ENCODE peak calls at places on chromosomes 4 and X, in six cellular contexts. One of them, this sample, is unnamed. For H3K4me1, the result is how much of the 10 kb centered on the place peaks cover.

GRCh38 chrX:134898450-134898849 is 92.3 kb upstream of the SMIM10 start:
- DNase-seq in neural progenitor cell: no peak
- DNase-seq in PC-3: peak
- DNase-seq in ovary: no peak
- DNase-seq in breast epithelium: no peak
- DNase-seq in fibroblast of lung: no peak
- DNase-seq in this sample: no peak

GRCh38 chr4:6196871-6197270 is 3.5 kb downstream of the JAKMIP1 start:
- DNase-seq in PC-3: no peak
- DNase-seq in breast epithelium: no peak
- DNase-seq in ovary: no peak
- DNase-seq in neural progenitor cell: no peak
- DNase-seq in fibroblast of lung: no peak
- DNase-seq in this sample: no peak

GRCh38 chr4:55722132-55722531 is 86.0 kb upstream of the NMU start:
- DNase-seq in neural progenitor cell: no peak
- DNase-seq in ovary: no peak
- DNase-seq in fibroblast of lung: no peak
- DNase-seq in PC-3: no peak
- DNase-seq in breast epithelium: no peak
- DNase-seq in this sample: no peak

GRCh38 chr4:98519268-98519993 is 139.0 kb downstream of the TSPAN5 start:
- DNase-seq in PC-3: no peak
- DNase-seq in ovary: no peak
- DNase-seq in neural progenitor cell: no peak
- DNase-seq in fibroblast of lung: peak
- DNase-seq in breast epithelium: no peak
- DNase-seq in this sample: no peak

GRCh38 chrX:83469551-83469950 is 38.5 kb upstream of the POU3F4 start:
- DNase-seq in PC-3: peak
- DNase-seq in fibroblast of lung: peak
- DNase-seq in neural progenitor cell: peak
- DNase-seq in breast epithelium: no peak
- DNase-seq in ovary: no peak
- DNase-seq in this sample: no peak

GRCh38 chr4:147834480-147834879 is 102.6 kb downstream of the ARHGAP10 start:
- DNase-seq in ovary: no peak
- DNase-seq in neural progenitor cell: no peak
- DNase-seq in fibroblast of lung: no peak
- DNase-seq in PC-3: no peak
- DNase-seq in breast epithelium: no peak
- DNase-seq in this sample: no peak

GRCh38 chr4:14513471-14513870 is 488.8 kb upstream of the CPEB2 start:
- DNase-seq in breast epithelium: no peak
- DNase-seq in ovary: no peak
- DNase-seq in neural progenitor cell: no peak
- DNase-seq in fibroblast of lung: peak
- DNase-seq in PC-3: no peak
- DNase-seq in this sample: no peak

GRCh38 chr4:16024009-16024408 is 59.8 kb downstream of the PROM1 start:
- DNase-seq in neural progenitor cell: no peak
- DNase-seq in fibroblast of lung: peak
- DNase-seq in ovary: no peak
- DNase-seq in PC-3: peak
- DNase-seq in breast epithelium: no peak
- DNase-seq in this sample: no peak

GRCh38 chr4:67714955-67715354 is 14.0 kb upstream of the UBA6 start:
- DNase-seq in fibroblast of lung: no peak
- DNase-seq in neural progenitor cell: no peak
- DNase-seq in PC-3: no peak
- DNase-seq in ovary: no peak
- DNase-seq in breast epithelium: no peak
- DNase-seq in this sample: no peak

GRCh38 chrX:2538016-2538415 is 37.2 kb upstream of the DHRSX start:
- DNase-seq in PC-3: no peak
- DNase-seq in ovary: no peak
- DNase-seq in neural progenitor cell: peak
- DNase-seq in breast epithelium: no peak
- DNase-seq in fibroblast of lung: no peak
- DNase-seq in this sample: no peak

DNA sequence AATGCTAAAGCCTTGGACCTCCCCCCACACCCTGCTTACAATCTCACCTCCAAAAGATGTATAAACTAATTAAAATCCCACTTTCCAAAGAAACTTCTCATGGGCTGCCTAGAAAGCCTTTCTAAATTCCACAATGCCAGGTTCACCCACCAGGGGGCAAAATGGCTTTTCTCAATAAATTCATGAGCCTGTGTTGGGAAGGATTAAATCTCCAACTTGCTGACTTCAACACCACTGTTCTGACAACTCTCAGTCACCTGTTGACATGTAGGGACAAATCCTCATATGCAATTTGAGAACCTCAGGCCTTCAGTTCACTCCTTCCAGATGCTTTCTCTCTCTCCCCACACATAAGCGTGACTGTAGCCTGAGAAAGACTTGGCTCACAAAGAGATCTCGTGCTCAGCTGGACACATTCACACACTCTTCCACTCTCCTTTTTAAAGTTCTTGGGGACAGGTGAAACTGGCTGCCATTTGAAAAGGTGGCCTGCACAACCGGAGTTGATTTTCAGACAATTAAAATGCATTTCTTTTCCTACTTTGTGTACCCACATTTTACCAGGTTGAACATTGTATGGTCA is 88.6 kb upstream of the PRPS2 start:
- DNase-seq in ovary: no peak
- DNase-seq in neural progenitor cell: peak
- DNase-seq in fibroblast of lung: no peak
- DNase-seq in breast epithelium: no peak
- DNase-seq in PC-3: peak
- DNase-seq in this sample: no peak
- TF ChIP-seq CTCF in ovary: no peak
- TF ChIP-seq CTCF in neural progenitor cell: peak
- TF ChIP-seq CTCF in fibroblast of lung: peak
- TF ChIP-seq CTCF in breast epithelium: no peak
- TF ChIP-seq CTCF in PC-3: peak
- TF ChIP-seq CTCF in this sample: no peak

GRCh38 chr4:102817613-102818268 is 9.6 kb downstream of the UBE2D3 start:
- DNase-seq in PC-3: no peak
- DNase-seq in fibroblast of lung: no peak
- DNase-seq in ovary: no peak
- DNase-seq in breast epithelium: no peak
- DNase-seq in neural progenitor cell: no peak
- DNase-seq in this sample: no peak

GRCh38 chr4:102815981-102816380 is 11.4 kb downstream of the UBE2D3 start:
- DNase-seq in neural progenitor cell: no peak
- DNase-seq in ovary: no peak
- DNase-seq in breast epithelium: no peak
- DNase-seq in PC-3: peak
- DNase-seq in fibroblast of lung: peak
- DNase-seq in this sample: no peak

GRCh38 chr4:102823464-102823863 is 3.9 kb downstream of the UBE2D3 start:
- DNase-seq in PC-3: no peak
- DNase-seq in breast epithelium: no peak
- DNase-seq in fibroblast of lung: no peak
- DNase-seq in neural progenitor cell: no peak
- DNase-seq in ovary: no peak
- DNase-seq in this sample: no peak

GRCh38 chr4:102817021-102817605 is 10.2 kb downstream of the UBE2D3 start:
- DNase-seq in fibroblast of lung: no peak
- DNase-seq in PC-3: no peak
- DNase-seq in ovary: no peak
- DNase-seq in breast epithelium: no peak
- DNase-seq in neural progenitor cell: no peak
- DNase-seq in this sample: no peak

GRCh38 chr4:102819588-102820365 is 7.6 kb downstream of the UBE2D3 start:
- DNase-seq in ovary: no peak
- DNase-seq in PC-3: no peak
- DNase-seq in fibroblast of lung: peak
- DNase-seq in neural progenitor cell: no peak
- DNase-seq in breast epithelium: no peak
- DNase-seq in this sample: no peak
- H3K4me3 ChIP-seq in ovary: no peak
- H3K4me3 ChIP-seq in PC-3: no peak
- H3K4me3 ChIP-seq in fibroblast of lung: no peak
- H3K4me3 ChIP-seq in neural progenitor cell: no peak
- H3K4me3 ChIP-seq in breast epithelium: peak
- H3K4me3 ChIP-seq in this sample: peak

GRCh38 chrX:154040863-154041262 is 21.2 kb upstream of the IRAK1 start:
- DNase-seq in fibroblast of lung: no peak
- DNase-seq in neural progenitor cell: no peak
- DNase-seq in breast epithelium: no peak
- DNase-seq in PC-3: no peak
- DNase-seq in ovary: no peak
- DNase-seq in this sample: no peak
- H3K4me1 ChIP-seq in fibroblast of lung: under half
- H3K4me1 ChIP-seq in neural progenitor cell: under half
- H3K4me1 ChIP-seq in breast epithelium: under half
- H3K4me1 ChIP-seq in PC-3: under half
- H3K4me1 ChIP-seq in ovary: under half
- H3K4me1 ChIP-seq in this sample: half or more

GRCh38 chr4:48065587-48066052 is 49.0 kb downstream of the NIPAL1 start:
- DNase-seq in ovary: no peak
- DNase-seq in fibroblast of lung: no peak
- DNase-seq in neural progenitor cell: no peak
- DNase-seq in PC-3: no peak
- DNase-seq in breast epithelium: no peak
- DNase-seq in this sample: no peak
- TF ChIP-seq CTCF in ovary: no peak
- TF ChIP-seq CTCF in fibroblast of lung: no peak
- TF ChIP-seq CTCF in neural progenitor cell: no peak
- TF ChIP-seq CTCF in PC-3: no peak
- TF ChIP-seq CTCF in breast epithelium: no peak
- TF ChIP-seq CTCF in this sample: no peak

GRCh38 chr4:183798249-183798920 is 106.7 kb upstream of the STOX2 start:
- DNase-seq in ovary: no peak
- DNase-seq in PC-3: no peak
- DNase-seq in neural progenitor cell: peak
- DNase-seq in fibroblast of lung: no peak
- DNase-seq in breast epithelium: no peak
- DNase-seq in this sample: no peak
- H3K4me3 ChIP-seq in ovary: peak
- H3K4me3 ChIP-seq in PC-3: no peak
- H3K4me3 ChIP-seq in neural progenitor cell: peak
- H3K4me3 ChIP-seq in fibroblast of lung: no peak
- H3K4me3 ChIP-seq in breast epithelium: peak
- H3K4me3 ChIP-seq in this sample: peak

GRCh38 chr4:153573881-153574807 is 108.0 kb downstream of the TMEM131L start:
- DNase-seq in PC-3: peak
- DNase-seq in ovary: peak
- DNase-seq in fibroblast of lung: peak
- DNase-seq in neural progenitor cell: peak
- DNase-seq in breast epithelium: no peak
- DNase-seq in this sample: no peak

GRCh38 chr4:153571006-153571545 is 104.9 kb downstream of the TMEM131L start:
- DNase-seq in breast epithelium: no peak
- DNase-seq in PC-3: peak
- DNase-seq in ovary: no peak
- DNase-seq in neural progenitor cell: no peak
- DNase-seq in fibroblast of lung: no peak
- DNase-seq in this sample: no peak

GRCh38 chr4:153570228-153570973 is 104.2 kb downstream of the TMEM131L start:
- DNase-seq in breast epithelium: no peak
- DNase-seq in PC-3: no peak
- DNase-seq in ovary: no peak
- DNase-seq in neural progenitor cell: no peak
- DNase-seq in fibroblast of lung: no peak
- DNase-seq in this sample: no peak

GRCh38 chr4:153572609-153573008 is 106.4 kb downstream of the TMEM131L start:
- DNase-seq in fibroblast of lung: no peak
- DNase-seq in neural progenitor cell: no peak
- DNase-seq in ovary: no peak
- DNase-seq in PC-3: no peak
- DNase-seq in breast epithelium: no peak
- DNase-seq in this sample: no peak

DNA sequence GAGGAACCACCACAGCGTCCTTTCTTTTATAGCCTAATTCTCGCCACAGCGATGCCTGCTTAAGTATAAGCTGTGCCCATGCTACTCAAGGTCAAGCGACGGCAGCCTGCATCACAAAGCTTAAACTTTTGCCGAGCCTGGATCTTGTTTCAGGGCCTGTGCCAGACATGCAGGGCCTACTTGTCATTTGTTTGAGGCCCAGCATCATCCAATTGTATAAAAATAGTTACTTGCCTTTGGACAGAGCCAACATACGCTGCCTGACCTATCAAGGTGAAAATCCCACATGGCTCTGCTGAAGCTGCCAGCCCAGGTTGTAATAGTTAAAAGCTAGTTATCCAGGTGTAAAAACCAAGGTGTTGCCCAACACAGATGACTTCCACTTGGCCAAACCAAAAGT is 107.1 kb downstream of the TMEM131L start:
- DNase-seq in ovary: no peak
- DNase-seq in neural progenitor cell: no peak
- DNase-seq in PC-3: no peak
- DNase-seq in fibroblast of lung: no peak
- DNase-seq in breast epithelium: no peak
- DNase-seq in this sample: no peak
- H3K4me1 ChIP-seq in ovary: under half
- H3K4me1 ChIP-seq in neural progenitor cell: under half
- H3K4me1 ChIP-seq in PC-3: under half
- H3K4me1 ChIP-seq in fibroblast of lung: under half
- H3K4me1 ChIP-seq in breast epithelium: under half
- H3K4me1 ChIP-seq in this sample: under half

DNA sequence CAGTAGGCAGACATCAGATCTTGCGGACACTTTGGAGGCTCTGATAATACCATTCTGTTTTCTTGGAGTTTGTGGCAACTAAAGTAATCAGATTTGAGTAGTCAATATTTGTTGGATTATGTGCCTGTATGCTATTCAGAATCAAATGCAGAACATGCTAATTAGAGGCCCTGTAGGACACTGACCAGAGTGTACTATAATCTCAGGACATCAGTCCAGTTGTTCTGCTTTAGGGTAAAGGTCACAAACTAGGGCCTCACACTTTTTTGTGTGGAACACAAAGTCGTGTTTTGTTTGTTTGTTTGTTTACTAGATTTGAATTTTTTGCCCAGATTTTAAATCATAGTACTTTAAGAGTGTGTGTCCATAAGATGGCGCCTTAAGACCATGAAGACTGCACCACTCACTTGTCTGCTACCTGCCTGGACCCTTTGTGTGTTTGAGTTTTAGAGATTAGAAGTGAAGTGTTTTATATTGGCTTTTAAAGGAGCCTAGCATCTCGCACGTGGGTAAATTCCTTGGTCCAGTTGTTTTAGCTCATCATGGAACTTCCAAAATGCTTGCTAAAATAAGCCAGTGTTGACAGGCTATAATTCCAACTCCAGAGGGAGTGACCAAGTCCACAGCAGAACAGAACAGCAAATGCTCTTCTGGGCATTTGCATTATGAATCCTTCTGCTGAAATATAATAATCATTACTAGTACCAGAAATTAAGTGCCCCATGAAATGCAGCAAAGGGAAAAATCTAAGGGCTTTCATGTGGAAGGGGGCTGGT is 34.7 kb downstream of the IL13RA1 start:
- DNase-seq in neural progenitor cell: peak
- DNase-seq in ovary: no peak
- DNase-seq in breast epithelium: no peak
- DNase-seq in fibroblast of lung: no peak
- DNase-seq in PC-3: peak
- DNase-seq in this sample: no peak
- TF ChIP-seq CTCF in neural progenitor cell: peak
- TF ChIP-seq CTCF in ovary: no peak
- TF ChIP-seq CTCF in breast epithelium: no peak
- TF ChIP-seq CTCF in fibroblast of lung: no peak
- TF ChIP-seq CTCF in PC-3: peak
- TF ChIP-seq CTCF in this sample: no peak

This sample was measured in thoracic aorta.